ENCODE peak calls at places on chromosomes 4 and X, in ten cellular contexts. E, N, T, J, U, F, O, X, G and I are unnamed samples. For H3K9me3 and H3K4me1, the result is how much of the 10 kb centered on the place peaks cover.

GRCh38 chr4:151428346-151428745 is 19.4 kb downstream of the FHIP1A start:
- DNase-seq in O (no peak), N (no peak), G (no peak), E (no peak), T (no peak), J (no peak), X (no peak), U (no peak), F (no peak), I (no peak)

GRCh38 chr4:123298798-123299197 is 97.8 kb upstream of the SPRY1 start:
- DNase-seq in F (no peak), J (no peak), G (no peak), O (peak), T (no peak), E (peak), N (no peak), X (no peak), U (no peak), I (peak)

GRCh38 chr4:61923179-61923578 is 723.1 kb downstream of the ADGRL3 start:
- DNase-seq in U (no peak), T (no peak), G (peak), O (no peak), X (no peak), J (no peak), N (no peak), E (no peak), F (no peak), I (no peak)

GRCh38 chrX:101658661-101659477 is 781 bp downstream of the ARMCX2 start:
- DNase-seq in E (peak), J (no peak), F (peak), G (peak), T (peak), N (peak), U (peak), X (peak), O (peak), I (peak)

GRCh38 chrX:22538581-22538980 is 265.9 kb downstream of the CBLL2 start:
- DNase-seq in G (peak), T (no peak), X (no peak), N (no peak), E (peak), J (no peak), O (no peak), U (no peak), F (no peak), I (peak)

GRCh38 chrX:19912-20571 is 261.1 kb upstream of the PLCXD1 start:
- DNase-seq in F (no peak), U (no peak), O (no peak), E (peak), T (no peak), N (no peak), J (no peak), G (no peak), X (no peak), I (peak)

GRCh38 chrX:41588271-41588670 is 100.5 kb upstream of the GPR34 start:
- DNase-seq in J (no peak), F (no peak), N (no peak), T (no peak), O (no peak), E (no peak), X (no peak), G (no peak), U (no peak), I (no peak)

GRCh38 chrX:113305496-113305895 is 464.9 kb upstream of the AMOT start:
- DNase-seq in O (peak), J (no peak), U (no peak), G (peak), E (peak), N (no peak), F (no peak), X (peak), T (no peak), I (peak)

GRCh38 chrX:13661735-13662536 is 9.0 kb downstream of the TCEANC start:
- DNase-seq in T (no peak), U (no peak), F (no peak), J (no peak), G (no peak), E (peak), O (no peak), N (no peak), X (no peak), I (no peak)

GRCh38 chr4:42821230-42821629 is 71.3 kb upstream of the GRXCR1 start:
- DNase-seq in O (no peak), E (no peak), G (no peak), X (no peak), F (no peak), T (no peak), U (no peak), J (no peak), N (no peak), I (no peak)

DNA sequence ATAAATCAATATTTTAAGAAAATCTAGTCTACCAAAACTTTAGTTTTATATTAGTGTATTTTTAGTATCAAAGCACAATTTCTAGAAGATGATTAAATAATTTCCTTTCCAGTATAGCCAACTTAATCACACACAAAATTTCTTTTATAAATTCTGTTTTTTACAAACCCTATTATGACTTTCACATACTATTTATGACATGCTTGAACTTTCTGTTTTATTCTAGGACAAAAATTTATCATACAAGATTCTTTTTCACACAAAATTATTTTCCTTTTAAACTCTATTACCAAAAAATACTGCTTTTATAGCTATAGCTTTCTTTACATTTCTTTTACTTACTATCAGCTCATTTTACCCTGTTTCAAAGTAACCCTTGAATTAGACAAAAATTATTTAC is 149.5 kb downstream of the OR13H1 start:
- DNase-seq in J (no peak), N (no peak), U (no peak), E (no peak), F (no peak), O (no peak), G (no peak), X (no peak), T (no peak), I (no peak)
- H3K9me3 ChIP-seq in J (under half), N (under half), U (under half), E (under half), F (under half), O (under half), G (under half), X (under half), T (under half), I (under half)

GRCh38 chr4:87863486-87863885 is 30.7 kb downstream of the MEPE start:
- DNase-seq in O (no peak), E (no peak), G (no peak), T (no peak), U (no peak), F (no peak), J (no peak), X (no peak), N (no peak), I (no peak)

GRCh38 chr4:87865288-87865687 is 32.5 kb downstream of the MEPE start:
- DNase-seq in N (no peak), E (no peak), G (peak), X (no peak), F (no peak), U (no peak), T (no peak), O (no peak), J (no peak), I (no peak)

GRCh38 chr4:87868482-87868881 is 35.7 kb downstream of the MEPE start:
- DNase-seq in N (no peak), F (no peak), O (no peak), G (no peak), E (no peak), J (no peak), U (no peak), X (no peak), T (no peak), I (no peak)

GRCh38 chr4:87864321-87864720 is 31.6 kb downstream of the MEPE start:
- DNase-seq in J (no peak), N (no peak), E (no peak), G (no peak), O (no peak), F (no peak), T (no peak), U (no peak), X (no peak), I (no peak)

GRCh38 chr4:87865960-87866598 is 33.3 kb downstream of the MEPE start:
- DNase-seq in T (no peak), U (no peak), J (no peak), E (peak), F (no peak), G (peak), N (no peak), O (peak), X (peak), I (peak)
- H3K4me3 ChIP-seq in T (no peak), U (no peak), J (no peak), E (no peak), F (no peak), G (no peak), N (no peak), O (no peak), X (no peak), I (no peak)

DNA sequence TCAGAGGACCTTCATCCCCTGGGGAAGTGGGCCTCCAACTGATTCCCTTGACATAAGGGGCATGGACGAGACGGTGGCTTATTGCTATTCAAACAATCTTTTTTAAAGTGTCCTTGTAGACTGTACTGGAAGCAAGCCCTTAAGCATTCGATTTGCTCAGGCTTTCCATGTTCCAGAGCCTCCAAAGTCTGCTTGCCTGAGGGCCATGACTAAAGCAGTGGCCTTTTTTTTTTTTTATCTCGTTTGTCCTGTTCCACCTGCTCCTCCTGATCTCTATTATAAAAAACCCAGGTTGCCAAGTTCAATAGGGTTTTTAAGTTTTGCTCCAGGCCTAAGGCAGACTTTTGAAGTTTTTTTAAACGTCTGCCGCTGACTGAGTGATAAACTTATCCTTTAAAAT is 103.7 kb upstream of the AADAT start:
- DNase-seq in F (peak), J (no peak), E (no peak), G (no peak), O (no peak), U (no peak), T (no peak), N (no peak), X (no peak), I (no peak)
- H3K4me1 ChIP-seq in F (under half), J (under half), E (under half), G (under half), O (under half), U (under half), T (under half), N (under half), X (under half), I (under half)

DNA sequence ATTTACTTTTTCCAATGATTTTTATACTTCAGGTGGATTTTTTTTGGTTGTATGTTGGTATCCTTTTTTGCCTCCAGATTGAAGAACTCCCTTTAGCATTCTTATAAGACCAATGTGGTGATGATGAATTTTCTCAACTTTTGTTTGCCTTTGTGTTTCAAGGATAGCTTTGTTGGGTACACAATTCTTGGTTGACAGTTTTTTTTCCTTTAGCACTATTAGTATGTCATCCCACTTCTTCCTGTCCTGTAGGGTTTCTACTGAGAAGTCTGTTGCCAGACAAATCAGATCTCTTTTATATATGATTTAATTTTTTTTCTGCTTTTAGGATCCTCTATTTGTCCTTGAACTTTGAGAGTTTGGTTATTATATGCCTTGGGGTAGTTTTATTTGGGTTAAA is 463.0 kb upstream of the GALNT7 start:
- DNase-seq in U (no peak), T (no peak), J (no peak), F (no peak), N (no peak), O (no peak), X (no peak), G (no peak), E (no peak), I (no peak)
- H3K9me3 ChIP-seq in U (under half), T (under half), J (under half), F (under half), N (under half), O (under half), X (under half), G (under half), E (under half), I (under half)

GRCh38 chrX:51737062-51737461 is 6.2 kb upstream of the GSPT2 start:
- DNase-seq in O (no peak), N (no peak), U (no peak), E (no peak), F (no peak), T (no peak), J (no peak), X (no peak), G (no peak), I (no peak)

GRCh38 chrX:51747671-51748070 is 4.4 kb downstream of the GSPT2 start:
- DNase-seq in G (peak), T (no peak), F (no peak), U (no peak), X (no peak), O (peak), J (no peak), E (no peak), N (no peak), I (no peak)

GRCh38 chrX:51743179-51743957 is at the start of gene GSPT2:
- DNase-seq in J (peak), F (peak), E (peak), U (peak), O (peak), N (peak), X (peak), G (peak), T (peak), I (peak)

GRCh38 chrX:51742586-51742985 is 656 bp upstream of the GSPT2 start:
- DNase-seq in E (no peak), O (no peak), N (no peak), G (no peak), J (no peak), X (no peak), T (no peak), F (no peak), U (no peak), I (no peak)
- H3K4me3 ChIP-seq in E (peak), O (peak), N (no peak), G (no peak), J (peak), X (no peak), T (no peak), F (no peak), U (peak), I (peak)

DNA sequence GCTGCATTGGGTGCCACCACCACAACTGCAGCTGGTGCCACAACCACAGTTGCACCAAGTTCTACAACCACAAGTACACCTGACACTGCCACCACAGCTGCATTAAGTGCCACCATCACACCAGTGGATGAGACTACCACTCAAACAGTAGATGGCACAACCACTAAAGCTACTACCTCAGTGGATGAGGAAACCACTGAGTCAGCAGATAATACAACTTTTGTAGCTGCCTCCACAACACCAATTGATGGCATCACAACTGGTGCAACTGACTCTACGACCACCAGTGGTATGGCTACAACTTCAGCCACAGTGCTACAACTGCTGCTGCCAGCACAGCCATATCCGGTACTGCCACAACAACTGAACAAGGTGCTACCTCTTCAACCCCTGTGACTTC is 35.1 kb upstream of the CABS1 start:
- DNase-seq in F (no peak), X (no peak), G (no peak), T (no peak), J (no peak), U (no peak), N (no peak), O (no peak), E (no peak), I (no peak)
- H3K4me1 ChIP-seq in F (under half), X (under half), G (under half), T (under half), J (under half), U (under half), N (under half), O (under half), E (under half), I (under half)